ENCODE peak calls at places on chromosomes 7 and 10, in seven cellular contexts. R, E, U, Z, F, Q and S are unnamed samples.

GRCh38 chr7:43584200-43584586 is 1.3 kb downstream of the STK17A start:
- DNase-seq in Q (no peak), Z (peak; percentile 88), U (peak; percentile 39), F (no peak), R (peak; percentile 88), E (peak; percentile 75), S (no peak)

GRCh38 chr7:84191261-84191660 is 3.3 kb downstream of the SEMA3A start:
- DNase-seq in Q (no peak), F (no peak), E (peak; percentile 28), R (peak; percentile 26), Z (no peak), U (no peak), S (no peak)

GRCh38 chr10:131815366-131816156 is 85.2 kb upstream of the PPP2R2D start:
- DNase-seq in E (no peak), R (no peak), F (no peak), Q (no peak), U (no peak), Z (no peak), S (no peak)

GRCh38 chr10:44348496-44348895 is 36.4 kb downstream of the CXCL12 start:
- DNase-seq in E (no peak), U (no peak), Q (no peak), R (no peak), Z (no peak), F (no peak), S (no peak)

GRCh38 chr10:114663631-114664030 is 5.6 kb upstream of the ABLIM1 start:
- DNase-seq in F (no peak), R (no peak), Q (no peak), E (no peak), Z (no peak), U (no peak), S (no peak)

GRCh38 chr7:44767912-44768662 is 19.4 kb downstream of the ZMIZ2 start:
- DNase-seq in U (peak; percentile 17), R (peak; percentile 46), F (peak; percentile 80), E (no peak), Z (peak; percentile 56), Q (peak; percentile 57), S (peak; percentile 42)

GRCh38 chr10:29612657-29613056 is 22.1 kb downstream of the SVIL start:
- DNase-seq in F (no peak), E (no peak), Z (no peak), R (no peak), Q (no peak), U (no peak), S (peak; percentile 18)

GRCh38 chr7:1693991-1694524 is 24.0 kb downstream of the ELFN1 start:
- DNase-seq in R (peak; percentile 24), U (no peak), E (peak; percentile 43), Z (no peak), Q (peak; percentile 18), F (no peak), S (no peak)

GRCh38 chr7:70744414-70744942 is 387.5 kb upstream of the GALNT17 start:
- DNase-seq in E (no peak), Q (no peak), U (no peak), F (no peak), R (no peak), Z (no peak), S (no peak)

GRCh38 chr10:89378006-89378627 is at the start of gene IFIT1B:
- DNase-seq in Q (no peak), Z (no peak), E (no peak), F (no peak), U (no peak), R (no peak), S (no peak)